ENCODE peak calls at places on chromosome 6, in four cellular contexts. U, K, O and M are unnamed samples.

GRCh38 chr6:75290558-75290957 is 6.0 kb upstream of the TMEM30A start:
- DNase-seq in O (no peak), U (no peak), K (no peak), M (no peak)

GRCh38 chr6:33837971-33838665 is 34.3 kb upstream of the MLN start:
- DNase-seq in U (no peak), K (peak), O (peak), M (peak)

GRCh38 chr6:22827760-22828159 is 258.4 kb downstream of the HDGFL1 start:
- DNase-seq in U (no peak), O (no peak), K (no peak), M (no peak)

GRCh38 chr6:147040041-147040440 is 164.2 kb upstream of the STXBP5 start:
- DNase-seq in K (peak), O (no peak), U (no peak), M (no peak)

GRCh38 chr6:112802154-112802553 is 455.0 kb downstream of the RFPL4B start:
- DNase-seq in O (peak), K (peak), U (no peak), M (no peak)

GRCh38 chr6:147906361-147906760 is 397.9 kb downstream of the SAMD5 start:
- DNase-seq in O (no peak), K (no peak), U (no peak), M (no peak)

GRCh38 chr6:157398151-157398550 is 17.2 kb downstream of the ZDHHC14 start:
- DNase-seq in K (no peak), U (no peak), O (no peak), M (no peak)

GRCh38 chr6:40077315-40077714 is 143.1 kb upstream of the MOCS1 start:
- DNase-seq in O (no peak), K (no peak), U (no peak), M (no peak)

GRCh38 chr6:37008484-37009186 is 3.2 kb downstream of the FGD2 start:
- DNase-seq in O (no peak), U (no peak), K (no peak), M (no peak)

GRCh38 chr6:142187209-142187608 is 40.1 kb downstream of the VTA1 start:
- DNase-seq in K (no peak), O (peak), U (peak), M (peak)

GRCh38 chr6:111038534-111039252 is 48.6 kb upstream of the SLC16A10 start:
- DNase-seq in U (no peak), O (no peak), K (no peak), M (no peak)

GRCh38 chr6:32222333-32223230 is 1.3 kb downstream of the NOTCH4 start:
- DNase-seq in O (no peak), U (no peak), K (no peak), M (no peak)

GRCh38 chr6:167676000-167676665 is 150.6 kb upstream of the AFDN start:
- DNase-seq in K (no peak), O (no peak), U (peak), M (no peak)

GRCh38 chr6:24991748-24992467 is 56.1 kb upstream of the RIPOR2 start:
- DNase-seq in O (peak), U (peak), K (no peak), M (peak)

GRCh38 chr6:161095916-161096315 is 104.3 kb downstream of the MAP3K4 start:
- DNase-seq in K (no peak), U (no peak), O (peak), M (no peak)

GRCh38 chr6:97654674-97655073 is 371.7 kb upstream of the MMS22L start:
- DNase-seq in U (no peak), K (no peak), O (no peak), M (no peak)

GRCh38 chr6:32114853-32115252 is 5.7 kb upstream of the TNXB start:
- DNase-seq in U (no peak), K (no peak), O (peak), M (no peak)

GRCh38 chr6:80454661-80455365 is 348.3 kb downstream of the BCKDHB start:
- DNase-seq in K (no peak), U (no peak), O (no peak), M (no peak)

GRCh38 chr6:11806561-11807317 is 28.1 kb upstream of the ADTRP start:
- DNase-seq in O (no peak), U (no peak), K (no peak), M (no peak)

GRCh38 chr6:53731906-53732636 is 62.7 kb upstream of the LRRC1 start:
- DNase-seq in U (no peak), K (no peak), O (peak), M (no peak)

GRCh38 chr6:95819939-95820338 is 195.8 kb upstream of the FUT9 start:
- DNase-seq in K (no peak), O (no peak), U (no peak), M (no peak)

GRCh38 chr6:157228421-157229218 is 94.7 kb downstream of the TMEM242 start:
- DNase-seq in K (no peak), O (no peak), U (no peak), M (no peak)

GRCh38 chr6:96685702-96686101 is 122.8 kb downstream of the FHL5 start:
- DNase-seq in U (no peak), K (no peak), O (no peak), M (no peak)

GRCh38 chr6:13725570-13725969 is 13.9 kb upstream of the RANBP9 start:
- DNase-seq in U (no peak), O (peak), K (no peak), M (no peak)

GRCh38 chr6:154127638-154128037 is 88.6 kb downstream of the OPRM1 start:
- DNase-seq in K (no peak), U (no peak), O (no peak), M (no peak)

GRCh38 chr6:106637718-106638341 is 8.5 kb downstream of the QRSL1 start:
- DNase-seq in O (no peak), K (no peak), U (no peak), M (no peak)

GRCh38 chr6:80610821-80611220 is 504.4 kb downstream of the BCKDHB start:
- DNase-seq in U (no peak), K (peak), O (peak), M (no peak)

GRCh38 chr6:123210645-123211044 is 214.6 kb downstream of the CLVS2 start:
- DNase-seq in K (no peak), U (no peak), O (no peak), M (no peak)

GRCh38 chr6:90411292-90411781 is 114.7 kb upstream of the BACH2 start:
- DNase-seq in U (no peak), O (peak), K (no peak), M (no peak)

GRCh38 chr6:136408205-136408604 is 118.6 kb upstream of the BCLAF1 start:
- DNase-seq in U (no peak), O (no peak), K (no peak), M (no peak)

GRCh38 chr6:78844899-78845298 is 22.5 kb upstream of the IRAK1BP1 start:
- DNase-seq in O (no peak), K (no peak), U (no peak), M (no peak)

GRCh38 chr6:138724015-138724414 is 49.6 kb upstream of the CCDC28A start:
- DNase-seq in U (no peak), O (peak), K (no peak), M (no peak)

GRCh38 chr6:87200469-87201174 is 45.3 kb downstream of the ZNF292 start:
- DNase-seq in K (no peak), O (no peak), U (no peak), M (no peak)

GRCh38 chr6:41375598-41376151 is 40.3 kb downstream of the NCR2 start:
- DNase-seq in O (no peak), K (no peak), U (no peak), M (no peak)